ENCODE peak calls at places on chromosomes 2 and 18, in four cellular contexts. One of them, this sample, is unnamed.

GRCh38 chr2:125837108-125837507 is 818.9 kb upstream of the GYPC start:
- DNase-seq in GM12878: no peak
- DNase-seq in K562: no peak
- DNase-seq in HepG2: no peak
- DNase-seq in this sample: no peak

GRCh38 chr18:36295880-36296301 is 1.6 kb upstream of the FHOD3 start:
- DNase-seq in GM12878: no peak
- DNase-seq in K562: no peak
- DNase-seq in HepG2: no peak
- DNase-seq in this sample: no peak

GRCh38 chr2:101985101-101985792 is 6.5 kb upstream of the IL1R2 start:
- DNase-seq in GM12878: no peak
- DNase-seq in K562: no peak
- DNase-seq in HepG2: peak
- DNase-seq in this sample: no peak

GRCh38 chr2:176419591-176420071 is 150.4 kb downstream of the MTX2 start:
- DNase-seq in GM12878: no peak
- DNase-seq in K562: no peak
- DNase-seq in HepG2: no peak
- DNase-seq in this sample: no peak

GRCh38 chr2:100818606-100819364 is 1.2 kb upstream of the NPAS2 start:
- DNase-seq in GM12878: no peak
- DNase-seq in K562: no peak
- DNase-seq in HepG2: peak
- DNase-seq in this sample: peak

GRCh38 chr18:48133675-48134251 is 203.3 kb upstream of the SMAD2 start:
- DNase-seq in GM12878: no peak
- DNase-seq in K562: no peak
- DNase-seq in HepG2: no peak
- DNase-seq in this sample: no peak

GRCh38 chr2:217445726-217446125 is 557.1 kb downstream of the TNS1 start:
- DNase-seq in GM12878: no peak
- DNase-seq in K562: no peak
- DNase-seq in HepG2: no peak
- DNase-seq in this sample: no peak

GRCh38 chr2:69945447-69945846 is 16.0 kb downstream of the ASPRV1 start:
- DNase-seq in GM12878: no peak
- DNase-seq in K562: no peak
- DNase-seq in HepG2: no peak
- DNase-seq in this sample: no peak

GRCh38 chr18:28127763-28128737 is 48.9 kb downstream of the CDH2 start:
- DNase-seq in GM12878: no peak
- DNase-seq in K562: no peak
- DNase-seq in HepG2: peak
- DNase-seq in this sample: no peak

GRCh38 chr2:238814815-238815214 is 33.1 kb upstream of the TWIST2 start:
- DNase-seq in GM12878: no peak
- DNase-seq in K562: no peak
- DNase-seq in HepG2: no peak
- DNase-seq in this sample: no peak

GRCh38 chr2:175373001-175373727 is 191.7 kb upstream of the ATP5MC3 start:
- DNase-seq in GM12878: no peak
- DNase-seq in K562: no peak
- DNase-seq in HepG2: peak
- DNase-seq in this sample: no peak

DNA sequence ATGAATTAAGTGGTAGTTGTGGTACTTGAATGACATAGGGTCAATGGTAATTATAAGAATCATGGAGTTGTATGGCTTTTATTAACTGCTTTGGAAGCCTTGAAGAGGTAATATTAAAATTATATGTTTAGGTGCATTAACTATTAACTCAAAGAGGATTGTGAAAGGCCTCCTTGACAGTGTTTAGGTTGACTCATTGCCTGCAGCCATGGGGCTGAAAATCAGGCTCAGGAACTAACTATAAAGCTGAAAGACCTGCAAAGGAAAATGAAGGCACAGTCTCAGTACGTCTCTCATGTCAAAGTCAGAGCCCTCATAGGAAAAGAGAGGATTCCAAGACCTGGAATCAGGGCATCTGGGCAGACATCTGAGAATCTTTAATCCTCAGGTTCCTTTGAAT is 31.0 kb downstream of the CACNB4 start:
- DNase-seq in GM12878: no peak
- DNase-seq in K562: no peak
- DNase-seq in HepG2: no peak
- DNase-seq in this sample: no peak
- TF ChIP-seq FOXM1 in GM12878: no peak
- TF ChIP-seq FOXM1 in K562: no peak
- TF ChIP-seq FOXM1 in HepG2: no peak
- TF ChIP-seq FOXM1 in this sample: no peak

DNA sequence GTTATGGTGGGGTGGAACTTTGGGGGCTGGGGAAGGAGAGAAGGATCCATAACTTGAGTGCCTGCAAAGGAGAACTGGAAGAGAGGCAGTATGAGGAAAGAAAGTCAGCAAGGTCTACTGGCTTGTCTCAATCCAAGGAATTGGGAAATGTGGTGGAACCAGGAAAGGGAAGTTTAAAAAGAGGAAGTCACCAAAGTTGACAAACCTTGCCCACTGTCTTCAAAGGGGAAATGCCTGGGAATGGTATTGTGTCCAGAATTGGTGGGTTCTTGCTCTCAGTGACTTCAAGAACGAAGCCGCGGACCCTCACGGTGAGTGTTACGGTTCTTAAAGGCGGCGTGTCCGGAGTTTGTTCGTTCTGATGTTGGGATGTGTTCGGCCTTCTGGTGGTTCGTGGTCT is 304.1 kb upstream of the FAM98A start:
- DNase-seq in GM12878: no peak
- DNase-seq in K562: no peak
- DNase-seq in HepG2: no peak
- DNase-seq in this sample: no peak
- TF ChIP-seq FOXK2 in GM12878: no peak
- TF ChIP-seq FOXK2 in K562: no peak
- TF ChIP-seq FOXK2 in HepG2: no peak
- TF ChIP-seq FOXK2 in this sample: no peak

DNA sequence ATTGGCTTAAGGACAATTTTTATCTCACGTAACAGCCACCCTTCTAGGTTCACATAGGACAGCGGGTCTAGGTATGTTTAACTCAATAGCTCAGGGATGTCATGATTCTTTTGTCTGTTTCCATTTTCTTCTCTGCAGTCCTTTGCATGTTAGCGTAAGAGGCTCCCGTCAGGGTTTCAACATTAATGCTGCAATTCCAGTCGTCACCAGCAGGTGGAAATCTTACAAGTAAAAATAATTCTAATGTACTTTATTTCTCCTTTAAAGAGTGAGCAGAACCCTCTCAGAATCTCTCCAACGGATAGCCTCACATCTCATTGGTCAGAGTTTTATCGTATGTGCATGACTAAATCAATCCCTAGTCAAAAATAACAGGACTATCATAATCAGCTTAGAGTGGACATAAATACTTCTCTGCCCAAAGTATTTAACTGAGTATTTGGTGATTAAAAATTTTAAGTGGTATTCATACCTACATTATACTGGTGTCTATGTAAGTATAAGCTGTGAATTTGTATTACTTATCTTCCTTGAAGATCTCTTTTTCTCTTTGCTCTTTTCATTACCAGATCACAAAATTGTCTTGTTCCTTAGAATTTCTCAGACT is 487.2 kb upstream of the GCFC2 start:
- DNase-seq in GM12878: peak
- DNase-seq in K562: peak
- DNase-seq in HepG2: peak
- DNase-seq in this sample: peak
- TF ChIP-seq SP1 in GM12878: no peak
- TF ChIP-seq SP1 in K562: no peak
- TF ChIP-seq SP1 in HepG2: no peak
- TF ChIP-seq SP1 in this sample: no peak

DNA sequence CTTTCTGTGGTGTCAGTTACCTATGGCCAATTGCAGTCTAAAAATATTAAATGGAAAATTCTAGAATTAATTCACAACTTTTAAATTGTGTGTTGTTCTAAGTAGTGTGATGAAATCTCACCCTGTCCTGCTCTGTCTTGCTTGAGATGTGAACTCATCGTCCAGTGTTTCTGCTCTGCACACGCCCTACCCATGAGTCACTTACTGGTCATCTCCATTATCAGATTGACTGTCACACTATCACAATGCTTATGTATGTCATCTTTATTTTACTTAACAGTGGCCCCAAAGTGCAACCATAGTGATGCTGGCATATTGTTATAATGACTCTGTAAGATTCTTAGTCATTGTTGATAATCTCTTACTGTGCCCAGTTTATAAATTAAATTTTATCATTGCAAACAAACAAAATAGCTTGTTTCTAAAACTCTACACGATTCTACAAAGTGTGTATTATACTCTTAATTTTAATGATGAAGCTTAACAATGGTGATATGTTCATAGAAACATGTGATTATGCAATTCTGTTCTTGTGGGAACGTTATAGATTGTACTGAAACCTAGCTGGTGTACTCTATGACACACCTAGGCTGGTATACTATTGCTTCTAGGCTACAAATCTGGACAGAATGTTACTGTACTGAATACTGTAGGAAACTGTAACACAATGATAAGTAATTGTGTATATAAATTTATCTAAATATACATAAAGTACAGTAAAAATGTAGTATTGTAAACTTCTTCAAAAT is 1086.8 kb upstream of the PIK3C3 start:
- DNase-seq in GM12878: no peak
- DNase-seq in K562: no peak
- DNase-seq in HepG2: peak
- DNase-seq in this sample: no peak
- TF ChIP-seq FOXM1 in GM12878: no peak
- TF ChIP-seq FOXM1 in K562: no peak
- TF ChIP-seq FOXM1 in HepG2: no peak
- TF ChIP-seq FOXM1 in this sample: no peak